ENCODE peak calls at places on chromosome 18, in six cellular contexts. J, E, Z, V, O and H are unnamed samples.

GRCh38 chr18:7821784-7822183 is 254.7 kb downstream of the PTPRM start:
- DNase-seq in Z (no peak), J (no peak), V (no peak), O (no peak), E (no peak), H (no peak)

GRCh38 chr18:32975166-32975441 is 202.3 kb upstream of the KLHL14 start:
- DNase-seq in V (no peak), E (no peak), J (no peak), O (no peak), Z (no peak), H (no peak)

GRCh38 chr18:321839-322467 is 54.1 kb upstream of the THOC1 start:
- DNase-seq in J (no peak), O (no peak), Z (no peak), V (no peak), E (no peak), H (no peak)

GRCh38 chr18:63105636-63106316 is 213.8 kb downstream of the BCL2 start:
- DNase-seq in J (no peak), V (no peak), O (no peak), E (no peak), Z (no peak), H (peak)

GRCh38 chr18:980586-980985 is 75.9 kb downstream of the ADCYAP1 start:
- DNase-seq in V (no peak), Z (no peak), J (no peak), E (no peak), O (no peak), H (no peak)

GRCh38 chr18:62979172-62979571 is 263.8 kb downstream of the PHLPP1 start:
- DNase-seq in Z (no peak), O (peak), E (no peak), J (no peak), V (no peak), H (no peak)

GRCh38 chr18:58862851-58863538 is 1.7 kb upstream of the ZNF532 start:
- DNase-seq in Z (no peak), V (peak), E (peak), O (no peak), J (peak), H (peak)

GRCh38 chr18:12041561-12041960 is 52.1 kb upstream of the ANKRD62 start:
- DNase-seq in Z (no peak), O (no peak), V (no peak), J (no peak), E (no peak), H (no peak)

GRCh38 chr18:76482971-76483691 is 11.9 kb downstream of the ZNF516 start:
- DNase-seq in V (no peak), J (no peak), O (no peak), Z (no peak), E (no peak), H (no peak)

GRCh38 chr18:9772847-9773677 is 65.0 kb downstream of the RAB31 start:
- DNase-seq in O (no peak), E (no peak), J (no peak), V (no peak), Z (no peak), H (no peak)

GRCh38 chr18:78904179-78904531 is 75.5 kb upstream of the SALL3 start:
- DNase-seq in E (no peak), O (no peak), Z (no peak), V (no peak), J (no peak), H (no peak)

GRCh38 chr18:54116541-54117257 is 107.8 kb downstream of the MBD2 start:
- DNase-seq in Z (no peak), J (no peak), E (no peak), O (no peak), V (no peak), H (no peak)

GRCh38 chr18:9968081-9968848 is 54.4 kb downstream of the VAPA start:
- DNase-seq in Z (no peak), E (no peak), V (no peak), J (no peak), O (no peak), H (no peak)

GRCh38 chr18:70319185-70319584 is 30.3 kb downstream of the SOCS6 start:
- DNase-seq in Z (no peak), J (no peak), O (no peak), V (no peak), E (no peak), H (no peak)

GRCh38 chr18:73980289-73980979 is 167.2 kb downstream of the FBXO15 start:
- DNase-seq in O (no peak), E (no peak), J (no peak), Z (no peak), V (peak), H (no peak)

GRCh38 chr18:36403896-36404824 is 106.6 kb downstream of the FHOD3 start:
- DNase-seq in J (no peak), O (no peak), E (no peak), V (no peak), Z (no peak), H (no peak)

GRCh38 chr18:55509631-55510372 is 78.2 kb downstream of the TCF4 start:
- DNase-seq in Z (no peak), O (no peak), E (peak), V (no peak), J (no peak), H (peak)

GRCh38 chr18:79875531-79875919 is 75.9 kb downstream of the SLC66A2 start:
- DNase-seq in J (no peak), E (no peak), O (no peak), Z (no peak), V (no peak), H (no peak)

GRCh38 chr18:79399275-79400081 is 3.7 kb downstream of the NFATC1 start:
- DNase-seq in Z (no peak), J (peak), V (no peak), O (no peak), E (no peak), H (no peak)

GRCh38 chr18:79961527-79962291 is 2.7 kb upstream of the HSBP1L1 start:
- DNase-seq in E (no peak), V (no peak), J (no peak), O (no peak), Z (no peak), H (no peak)

GRCh38 chr18:63879684-63880083 is 7.8 kb upstream of the SERPINB2 start:
- DNase-seq in Z (no peak), E (no peak), O (no peak), V (no peak), J (no peak), H (no peak)

GRCh38 chr18:61893304-61893970 is 630 bp upstream of the RNF152 start:
- DNase-seq in V (peak), E (peak), J (peak), O (no peak), Z (no peak), H (peak)

GRCh38 chr18:41906528-41907256 is 48.3 kb upstream of the PIK3C3 start:
- DNase-seq in O (no peak), V (peak), Z (no peak), J (peak), E (peak), H (peak)

GRCh38 chr18:39051013-39051412 is 1485.4 kb upstream of the CELF4 start:
- DNase-seq in E (no peak), O (no peak), Z (no peak), V (no peak), J (no peak), H (no peak)

GRCh38 chr18:11392292-11392691 is 217.1 kb upstream of the SLC35G4 start:
- DNase-seq in Z (no peak), V (peak), O (no peak), E (no peak), J (no peak), H (no peak)

GRCh38 chr18:49041677-49042570 is 91.2 kb upstream of the SMAD7 start:
- DNase-seq in Z (peak), V (no peak), O (no peak), E (no peak), J (peak), H (no peak)

GRCh38 chr18:48166971-48167370 is 236.5 kb upstream of the SMAD2 start:
- DNase-seq in Z (peak), J (peak), O (no peak), V (no peak), E (no peak), H (no peak)

GRCh38 chr18:62690416-62690815 is 24.9 kb upstream of the PHLPP1 start:
- DNase-seq in Z (no peak), O (peak), V (no peak), J (no peak), E (no peak), H (no peak)

GRCh38 chr18:74596959-74597661 is 560 bp upstream of the ZNF407 start:
- DNase-seq in E (peak), O (peak), Z (peak), J (peak), V (peak), H (peak)

GRCh38 chr18:27789406-27789805 is 387.5 kb downstream of the CDH2 start:
- DNase-seq in V (no peak), Z (no peak), E (no peak), O (no peak), J (no peak), H (no peak)

GRCh38 chr18:59917422-59917821 is 17.6 kb downstream of the PMAIP1 start:
- DNase-seq in V (no peak), E (no peak), O (no peak), J (no peak), Z (peak), H (no peak)

GRCh38 chr18:65753520-65753919 is 2.7 kb downstream of the CDH7 start:
- DNase-seq in Z (peak), O (peak), E (peak), J (no peak), V (peak), H (peak)

GRCh38 chr18:76450912-76451421 is 44.1 kb downstream of the ZNF516 start:
- DNase-seq in E (no peak), V (no peak), Z (no peak), J (peak), O (no peak), H (no peak)

GRCh38 chr18:42746794-42747193 is 368.7 kb downstream of the RIT2 start:
- DNase-seq in Z (no peak), J (no peak), O (no peak), E (no peak), V (no peak), H (no peak)

GRCh38 chr18:68757121-68757520 is 40.8 kb upstream of the CCDC102B start:
- DNase-seq in V (no peak), O (no peak), Z (no peak), J (no peak), E (no peak), H (no peak)

GRCh38 chr18:74196220-74197119 is 48.1 kb downstream of the TIMM21 start:
- DNase-seq in E (peak), O (peak), J (peak), Z (peak), V (peak), H (peak)

GRCh38 chr18:28890796-28891195 is 713.9 kb upstream of the CDH2 start:
- DNase-seq in V (no peak), J (no peak), Z (no peak), O (no peak), E (no peak), H (no peak)

GRCh38 chr18:25168011-25168410 is 184.0 kb downstream of the ZNF521 start:
- DNase-seq in J (no peak), V (peak), O (no peak), E (no peak), Z (no peak), H (no peak)